ENCODE peak calls at places on chromosomes 3 and 15, in six cellular contexts. V is mammary epithelial cell, T is kidney epithelial cell, Z is BE2C, Y is heart right ventricle, M is esophagus muscularis mucosa. H is an unnamed sample. For H3K27me3, the result is how much of the 10 kb centered on the place peaks cover.

GRCh38 chr3:133860519-133860918 is 35.2 kb downstream of the RAB6B start:
- DNase-seq in V (no peak), T (no peak), Z (no peak), Y (no peak), M (no peak), H (no peak)

GRCh38 chr3:69445498-69445897 is 59.6 kb upstream of the FRMD4B start:
- DNase-seq in V (no peak), T (no peak), Z (no peak), Y (no peak), M (no peak), H (no peak)

GRCh38 chr3:180036678-180037455 is at the start of gene PEX5L:
- DNase-seq in V (peak), T (peak), Z (peak), Y (peak), M (no peak), H (peak)

GRCh38 chr15:63497642-63498100 is 6.7 kb upstream of the USP3 start:
- DNase-seq in V (no peak), T (no peak), Z (no peak), Y (no peak), M (no peak), H (peak)

GRCh38 chr15:49827311-49827710 is 206.5 kb downstream of the DTWD1 start:
- DNase-seq in V (no peak), T (no peak), Z (no peak), Y (no peak), M (no peak), H (no peak)

GRCh38 chr15:91484141-91484540 is 369.4 kb upstream of the SLCO3A1 start:
- DNase-seq in V (no peak), T (no peak), Z (no peak), Y (no peak), M (no peak), H (no peak)

GRCh38 chr3:29758108-29759020 is 477.5 kb downstream of the RBMS3 start:
- DNase-seq in V (peak), T (no peak), Z (no peak), Y (no peak), M (no peak), H (no peak)

GRCh38 chr3:8488877-8489865 is 12.5 kb upstream of the LMCD1 start:
- DNase-seq in V (peak), T (no peak), Z (no peak), Y (no peak), M (no peak), H (no peak)

GRCh38 chr15:68229386-68230156 is at the start of gene CLN6:
- DNase-seq in V (peak), T (no peak), Z (peak), Y (peak), M (peak), H (peak)

GRCh38 chr15:58374147-58374546 is 57.6 kb upstream of the LIPC start:
- DNase-seq in V (no peak), T (no peak), Z (no peak), Y (no peak), M (peak), H (no peak)

GRCh38 chr3:182182531-182182968 is 470.8 kb downstream of the SOX2 start:
- DNase-seq in V (peak), T (peak), Z (no peak), Y (no peak), M (no peak), H (no peak)

GRCh38 chr3:95200384-95200783 is 1137.5 kb downstream of the NSUN3 start:
- DNase-seq in V (no peak), T (no peak), Z (no peak), Y (no peak), M (no peak), H (no peak)

GRCh38 chr3:124260206-124260915 is 268.4 kb upstream of the ROPN1 start:
- DNase-seq in V (peak), T (no peak), Z (no peak), Y (peak), M (no peak), H (no peak)

GRCh38 chr15:101114610-101115009 is 137.2 kb downstream of the CHSY1 start:
- DNase-seq in V (no peak), T (no peak), Z (no peak), Y (no peak), M (no peak), H (no peak)

GRCh38 chr3:66133050-66133757 is 87.6 kb upstream of the SLC25A26 start:
- DNase-seq in V (peak), T (no peak), Z (no peak), Y (no peak), M (no peak), H (no peak)

GRCh38 chr3:185195652-185196051 is 42.8 kb upstream of the C3orf70 start:
- DNase-seq in V (no peak), T (no peak), Z (no peak), Y (no peak), M (no peak), H (no peak)

GRCh38 chr3:188085596-188086560 is 68.1 kb upstream of the LPP start:
- DNase-seq in V (no peak), T (no peak), Z (no peak), Y (no peak), M (no peak), H (no peak)

GRCh38 chr3:188092648-188093047 is 61.3 kb upstream of the LPP start:
- DNase-seq in V (no peak), T (no peak), Z (no peak), Y (no peak), M (no peak), H (no peak)

GRCh38 chr3:188090626-188091309 is 63.2 kb upstream of the LPP start:
- DNase-seq in V (no peak), T (no peak), Z (no peak), Y (no peak), M (no peak), H (no peak)

GRCh38 chr3:188088948-188089685 is 64.8 kb upstream of the LPP start:
- DNase-seq in V (peak), T (no peak), Z (no peak), Y (no peak), M (no peak), H (no peak)

GRCh38 chr3:188091746-188092145 is 62.2 kb upstream of the LPP start:
- DNase-seq in V (no peak), T (no peak), Z (no peak), Y (no peak), M (no peak), H (no peak)
- H3K27me3 ChIP-seq in V (under half), T (under half), Z (under half), Y (under half), M (under half), H (under half)

GRCh38 chr3:14841836-14842235 is 23.1 kb downstream of the FGD5 start:
- DNase-seq in V (no peak), T (no peak), Z (no peak), Y (no peak), M (no peak), H (no peak)
- H3K27me3 ChIP-seq in V (under half), T (under half), Z (under half), Y (under half), M (under half), H (under half)

DNA sequence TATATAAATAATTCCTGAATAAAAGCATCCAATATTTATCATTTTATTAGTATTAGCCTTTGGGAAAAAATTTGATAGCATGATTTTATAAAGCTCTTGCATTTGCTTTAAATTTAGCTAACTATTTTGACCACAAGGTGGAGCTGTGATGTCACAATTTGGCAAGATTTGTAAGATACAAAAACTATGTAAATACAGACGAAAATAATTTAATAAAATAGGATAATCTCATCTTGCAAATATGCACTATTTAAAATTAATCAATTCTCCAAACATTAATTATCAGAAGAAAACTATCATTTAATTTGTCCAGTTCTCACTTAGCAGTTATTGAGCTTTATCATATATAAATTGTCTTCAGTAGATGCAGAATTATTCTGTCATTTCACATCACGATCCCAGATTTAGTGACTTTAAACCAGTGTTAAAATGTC is 95.4 kb downstream of the PLOD2 start:
- DNase-seq in V (peak), T (peak), Z (peak), Y (peak), M (no peak), H (no peak)
- H3K27me3 ChIP-seq in V (under half), T (under half), Z (under half), Y (under half), M (under half), H (under half)

DNA sequence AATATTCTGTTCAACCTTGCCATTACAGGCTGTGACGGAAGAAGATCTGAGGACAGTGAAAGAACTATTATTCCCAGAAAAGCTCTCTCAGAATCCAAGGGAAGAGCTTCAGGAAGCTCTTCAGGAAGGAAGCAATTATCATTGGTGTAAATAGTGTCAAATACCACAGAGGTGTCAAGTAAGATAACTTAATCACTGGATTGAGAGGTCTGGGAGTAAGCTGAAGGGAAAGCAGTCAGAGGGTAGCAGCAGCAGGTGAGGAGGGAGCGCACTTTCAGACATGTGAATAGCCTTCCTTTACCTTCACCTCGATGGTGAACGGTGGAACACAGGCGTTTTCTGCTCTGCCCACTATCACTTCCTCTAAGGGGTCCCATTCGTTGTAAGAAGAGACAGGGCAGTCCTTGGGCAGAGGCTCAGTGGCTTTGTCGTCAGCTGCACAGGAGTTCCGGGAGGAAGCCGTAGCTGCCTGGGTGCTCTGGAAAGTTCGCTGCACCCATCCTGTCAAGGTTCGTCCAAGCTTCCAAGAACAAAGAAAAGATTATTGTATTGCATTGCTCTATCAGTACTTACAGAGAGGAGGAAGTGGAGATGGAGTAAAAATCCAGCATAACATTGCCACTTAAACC is 1.9 kb downstream of the GATM start:
- DNase-seq in V (no peak), T (no peak), Z (no peak), Y (no peak), M (no peak), H (no peak)
- H3K27me3 ChIP-seq in V (under half), T (under half), Z (half or more), Y (under half), M (under half), H (under half)

DNA sequence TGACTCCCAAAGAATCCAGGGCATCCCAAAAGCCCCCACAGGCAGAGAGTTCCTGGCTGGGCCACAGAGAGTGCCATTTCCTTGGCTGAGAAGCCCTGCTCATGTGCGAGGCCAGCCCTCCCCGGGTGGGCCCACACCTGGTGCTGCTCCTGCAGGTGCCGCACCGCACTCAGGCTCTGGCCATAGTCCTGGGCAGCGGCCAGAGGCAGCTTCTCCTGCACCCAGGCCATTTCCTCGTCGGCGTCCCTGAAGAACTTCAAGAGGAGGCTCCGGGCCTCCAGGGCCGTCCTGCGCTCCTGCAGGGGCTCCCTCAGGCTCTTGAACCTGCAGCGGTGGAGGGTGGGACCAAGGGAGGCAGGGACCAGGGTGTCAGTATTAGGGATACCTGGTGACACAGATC is 18.1 kb downstream of the PLA2G4B start:
- DNase-seq in V (no peak), T (no peak), Z (no peak), Y (no peak), M (no peak), H (no peak)
- H3K27me3 ChIP-seq in V (under half), T (under half), Z (under half), Y (under half), M (half or more), H (under half)

GRCh38 chr3:53845881-53846133 is 412 bp downstream of the CHDH start:
- DNase-seq in V (no peak), T (no peak), Z (no peak), Y (no peak), M (no peak), H (no peak)

GRCh38 chr3:53846134-53846850 is at the start of the genes CHDH and IL17RB:
- DNase-seq in V (peak), T (no peak), Z (peak), Y (peak), M (no peak), H (peak)

GRCh38 chr3:53845103-53845880 is 927 bp downstream of the CHDH start:
- DNase-seq in V (peak), T (no peak), Z (no peak), Y (peak), M (no peak), H (peak)

GRCh38 chr3:53844262-53845102 is 1.7 kb downstream of the CHDH start:
- DNase-seq in V (no peak), T (no peak), Z (no peak), Y (no peak), M (no peak), H (peak)

DNA sequence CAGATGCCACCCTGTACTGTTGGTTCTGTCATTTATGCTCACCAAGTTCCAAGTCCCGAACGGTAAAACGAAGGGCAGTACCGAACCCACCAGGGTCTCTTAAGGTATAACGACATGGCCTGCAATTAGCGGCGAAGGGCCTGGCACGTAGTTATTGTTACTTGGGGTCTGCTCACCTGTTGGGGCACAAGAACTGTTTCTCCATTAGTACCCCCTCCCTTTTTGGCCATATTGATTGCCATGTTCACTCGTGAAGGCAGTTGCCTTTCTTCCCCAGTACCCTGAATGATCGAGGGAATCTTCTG is 435 bp downstream of the IL17RB start:
- DNase-seq in V (no peak), T (no peak), Z (no peak), Y (no peak), M (no peak), H (no peak)
- H3K27me3 ChIP-seq in V (under half), T (under half), Z (under half), Y (half or more), M (under half), H (under half)

GRCh38 chr3:147391726-147392082 is 14.6 kb downstream of the ZIC4 start:
- DNase-seq in V (no peak), T (no peak), Z (no peak), Y (no peak), M (no peak), H (no peak)

GRCh38 chr3:147390589-147391569 is 15.5 kb downstream of the ZIC4 start:
- DNase-seq in V (no peak), T (no peak), Z (no peak), Y (no peak), M (no peak), H (no peak)

GRCh38 chr3:147394168-147394941 is 12.0 kb downstream of the ZIC4 start:
- DNase-seq in V (no peak), T (no peak), Z (no peak), Y (no peak), M (no peak), H (no peak)

GRCh38 chr3:147392083-147392916 is 14.0 kb downstream of the ZIC4 start:
- DNase-seq in V (no peak), T (no peak), Z (peak), Y (no peak), M (no peak), H (peak)

GRCh38 chr3:147393261-147393964 is 12.9 kb downstream of the ZIC4 start:
- DNase-seq in V (no peak), T (no peak), Z (no peak), Y (no peak), M (no peak), H (no peak)
- H3K27me3 ChIP-seq in V (half or more), T (half or more), Z (half or more), Y (half or more), M (half or more), H (half or more)

DNA sequence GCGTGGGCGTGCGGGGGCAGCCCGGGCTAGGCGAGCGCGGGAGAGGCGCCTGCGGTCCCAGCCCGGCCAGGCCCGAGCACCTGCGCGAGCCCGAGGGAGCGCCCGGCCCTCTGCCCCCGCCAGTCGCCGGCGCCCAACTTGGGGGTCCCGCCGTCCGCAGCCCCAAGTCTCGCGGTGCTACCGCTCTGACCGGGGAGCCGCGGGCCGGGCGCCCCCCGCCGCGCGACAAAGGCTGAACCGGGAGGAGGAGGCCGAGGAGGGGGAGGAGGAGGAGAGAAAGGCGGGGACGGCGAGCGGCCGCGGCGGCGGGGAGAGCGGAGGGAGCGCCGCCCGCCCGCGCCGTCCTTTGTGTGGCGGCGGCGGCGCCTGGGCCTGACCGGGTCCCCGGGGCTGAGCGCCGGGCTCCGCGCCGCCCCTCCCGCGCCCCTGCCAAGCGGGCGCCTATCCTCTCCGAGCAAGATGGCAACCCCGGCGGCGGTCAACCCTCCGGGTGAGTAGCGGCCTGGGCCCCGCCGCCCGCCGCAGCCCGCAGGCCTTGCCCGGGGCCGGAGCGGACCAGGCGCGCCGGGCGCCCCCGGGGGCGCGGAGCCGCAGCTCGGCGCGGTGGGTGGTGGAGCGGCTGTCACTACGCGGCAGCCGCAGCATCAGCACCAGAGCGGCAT is at the start of gene ARNT2:
- DNase-seq in V (no peak), T (no peak), Z (peak), Y (peak), M (peak), H (peak)
- H3K27me3 ChIP-seq in V (under half), T (under half), Z (under half), Y (half or more), M (under half), H (under half)

DNA sequence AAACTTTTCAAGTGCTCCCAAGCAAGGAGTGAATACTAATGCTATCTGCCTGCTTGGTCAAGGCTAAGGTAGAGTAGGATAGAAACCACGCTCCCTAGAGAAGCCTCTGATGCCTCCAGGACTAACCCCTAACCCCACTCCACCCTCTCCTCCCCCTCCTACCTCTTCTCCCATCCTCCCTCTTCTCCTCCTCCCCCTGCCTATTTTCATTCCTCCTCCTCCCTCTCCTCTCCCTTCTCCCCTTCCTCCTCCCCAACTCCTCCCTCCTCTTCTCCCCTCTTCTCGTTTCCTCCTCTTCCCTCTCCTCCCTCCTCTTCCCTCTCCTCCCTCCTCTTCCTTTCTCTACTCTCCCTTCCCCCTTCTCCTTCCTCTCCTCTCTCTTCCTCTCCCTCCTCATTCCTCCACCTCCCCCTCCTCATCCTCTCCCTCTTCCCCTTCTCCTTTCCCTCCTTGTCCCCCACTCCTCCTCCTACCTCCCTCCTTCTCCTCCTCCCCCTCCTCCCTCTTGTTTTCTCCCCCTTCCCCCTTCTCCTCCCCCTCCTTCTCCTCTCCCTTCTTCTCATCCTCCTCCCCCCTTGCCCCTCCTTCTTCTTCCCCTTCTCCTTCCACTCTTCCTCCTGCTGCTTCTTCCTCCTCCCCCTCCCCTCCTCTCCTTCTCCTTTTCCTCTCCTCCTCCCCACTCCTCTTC is 12.8 kb upstream of the MEX3B start:
- DNase-seq in V (no peak), T (no peak), Z (no peak), Y (no peak), M (no peak), H (no peak)
- H3K27me3 ChIP-seq in V (under half), T (under half), Z (under half), Y (half or more), M (half or more), H (under half)

GRCh38 chr15:75227663-75228280 is 26.1 kb downstream of the C15orf39 start:
- DNase-seq in V (no peak), T (no peak), Z (peak), Y (no peak), M (no peak), H (no peak)
- H3K27me3 ChIP-seq in V (under half), T (under half), Z (under half), Y (under half), M (under half), H (under half)